ENCODE peak calls at places on chromosomes 2 and 18, in ten cellular contexts. One of them, this sample, is unnamed.

GRCh38 chr2:221428896-221429295 is 143.2 kb downstream of the EPHA4 start:
- DNase-seq in stomach: no peak
- DNase-seq in WERI-Rb-1: no peak
- DNase-seq in keratinocyte: no peak
- DNase-seq in adrenal gland: no peak
- DNase-seq in right lobe of liver: no peak
- DNase-seq in breast epithelium: no peak
- DNase-seq in CD4-positive, CD25-positive, alpha-beta regulatory T cell: no peak
- DNase-seq in right atrium auricular region: no peak
- DNase-seq in psoas muscle: no peak
- DNase-seq in this sample: no peak

GRCh38 chr2:69453475-69454129 is 16.4 kb upstream of the NFU1 start:
- DNase-seq in stomach: no peak
- DNase-seq in WERI-Rb-1: peak; percentile 22
- DNase-seq in keratinocyte: no peak
- DNase-seq in adrenal gland: no peak
- DNase-seq in right lobe of liver: no peak
- DNase-seq in breast epithelium: no peak
- DNase-seq in CD4-positive, CD25-positive, alpha-beta regulatory T cell: no peak
- DNase-seq in right atrium auricular region: no peak
- DNase-seq in psoas muscle: no peak
- DNase-seq in this sample: no peak

GRCh38 chr2:100844514-100844913 is 24.6 kb downstream of the NPAS2 start:
- DNase-seq in stomach: no peak
- DNase-seq in WERI-Rb-1: no peak
- DNase-seq in keratinocyte: no peak
- DNase-seq in adrenal gland: no peak
- DNase-seq in right lobe of liver: no peak
- DNase-seq in breast epithelium: no peak
- DNase-seq in CD4-positive, CD25-positive, alpha-beta regulatory T cell: no peak
- DNase-seq in right atrium auricular region: no peak
- DNase-seq in psoas muscle: no peak
- DNase-seq in this sample: no peak

GRCh38 chr2:51717318-51717717 is 685.4 kb upstream of the NRXN1 start:
- DNase-seq in stomach: no peak
- DNase-seq in WERI-Rb-1: no peak
- DNase-seq in keratinocyte: no peak
- DNase-seq in adrenal gland: no peak
- DNase-seq in right lobe of liver: no peak
- DNase-seq in breast epithelium: no peak
- DNase-seq in CD4-positive, CD25-positive, alpha-beta regulatory T cell: no peak
- DNase-seq in right atrium auricular region: no peak
- DNase-seq in psoas muscle: no peak
- DNase-seq in this sample: no peak

GRCh38 chr2:79260848-79261247 is 101.3 kb upstream of the REG3A start:
- DNase-seq in stomach: no peak
- DNase-seq in WERI-Rb-1: no peak
- DNase-seq in keratinocyte: no peak
- DNase-seq in adrenal gland: no peak
- DNase-seq in right lobe of liver: no peak
- DNase-seq in breast epithelium: no peak
- DNase-seq in CD4-positive, CD25-positive, alpha-beta regulatory T cell: no peak
- DNase-seq in right atrium auricular region: no peak
- DNase-seq in psoas muscle: no peak
- DNase-seq in this sample: no peak

GRCh38 chr18:49258938-49259337 is 201.5 kb downstream of the DYM start:
- DNase-seq in stomach: no peak
- DNase-seq in WERI-Rb-1: no peak
- DNase-seq in keratinocyte: no peak
- DNase-seq in adrenal gland: no peak
- DNase-seq in right lobe of liver: no peak
- DNase-seq in breast epithelium: no peak
- DNase-seq in CD4-positive, CD25-positive, alpha-beta regulatory T cell: no peak
- DNase-seq in right atrium auricular region: no peak
- DNase-seq in psoas muscle: no peak
- DNase-seq in this sample: no peak

GRCh38 chr2:216516730-216517350 is 18.2 kb downstream of the RPL37A start:
- DNase-seq in stomach: no peak
- DNase-seq in WERI-Rb-1: no peak
- DNase-seq in keratinocyte: no peak
- DNase-seq in adrenal gland: no peak
- DNase-seq in right lobe of liver: no peak
- DNase-seq in breast epithelium: no peak
- DNase-seq in CD4-positive, CD25-positive, alpha-beta regulatory T cell: no peak
- DNase-seq in right atrium auricular region: no peak
- DNase-seq in psoas muscle: no peak
- DNase-seq in this sample: peak; percentile 76

GRCh38 chr2:121648206-121648605 is 1.1 kb downstream of the CLASP1 start:
- DNase-seq in stomach: no peak
- DNase-seq in WERI-Rb-1: no peak
- DNase-seq in keratinocyte: no peak
- DNase-seq in adrenal gland: no peak
- DNase-seq in right lobe of liver: no peak
- DNase-seq in breast epithelium: no peak
- DNase-seq in CD4-positive, CD25-positive, alpha-beta regulatory T cell: no peak
- DNase-seq in right atrium auricular region: no peak
- DNase-seq in psoas muscle: no peak
- DNase-seq in this sample: peak; percentile 63

GRCh38 chr2:52416340-52416739 is 1351.3 kb upstream of the CHAC2 start:
- DNase-seq in stomach: no peak
- DNase-seq in WERI-Rb-1: no peak
- DNase-seq in keratinocyte: no peak
- DNase-seq in adrenal gland: no peak
- DNase-seq in right lobe of liver: no peak
- DNase-seq in breast epithelium: no peak
- DNase-seq in CD4-positive, CD25-positive, alpha-beta regulatory T cell: no peak
- DNase-seq in right atrium auricular region: no peak
- DNase-seq in psoas muscle: no peak
- DNase-seq in this sample: no peak

GRCh38 chr2:44843086-44843485 is 98.4 kb upstream of the SIX3 start:
- DNase-seq in stomach: no peak
- DNase-seq in WERI-Rb-1: peak; percentile 90
- DNase-seq in keratinocyte: no peak
- DNase-seq in adrenal gland: no peak
- DNase-seq in right lobe of liver: no peak
- DNase-seq in breast epithelium: no peak
- DNase-seq in CD4-positive, CD25-positive, alpha-beta regulatory T cell: no peak
- DNase-seq in right atrium auricular region: no peak
- DNase-seq in psoas muscle: no peak
- DNase-seq in this sample: no peak

GRCh38 chr18:79513381-79514081 is 117.8 kb downstream of the NFATC1 start:
- DNase-seq in stomach: peak; percentile 18
- DNase-seq in WERI-Rb-1: peak; percentile 4
- DNase-seq in keratinocyte: no peak
- DNase-seq in adrenal gland: peak; percentile 4
- DNase-seq in right lobe of liver: no peak
- DNase-seq in breast epithelium: peak; percentile 13
- DNase-seq in CD4-positive, CD25-positive, alpha-beta regulatory T cell: no peak
- DNase-seq in right atrium auricular region: peak; percentile 51
- DNase-seq in psoas muscle: no peak
- DNase-seq in this sample: no peak

GRCh38 chr2:13308989-13309388 is 592.3 kb downstream of the TRIB2 start:
- DNase-seq in stomach: no peak
- DNase-seq in WERI-Rb-1: no peak
- DNase-seq in keratinocyte: no peak
- DNase-seq in adrenal gland: no peak
- DNase-seq in right lobe of liver: no peak
- DNase-seq in breast epithelium: no peak
- DNase-seq in CD4-positive, CD25-positive, alpha-beta regulatory T cell: no peak
- DNase-seq in right atrium auricular region: no peak
- DNase-seq in psoas muscle: no peak
- DNase-seq in this sample: no peak

GRCh38 chr18:49048361-49048760 is 97.6 kb upstream of the SMAD7 start:
- DNase-seq in stomach: no peak
- DNase-seq in WERI-Rb-1: no peak
- DNase-seq in keratinocyte: no peak
- DNase-seq in adrenal gland: no peak
- DNase-seq in right lobe of liver: no peak
- DNase-seq in breast epithelium: no peak
- DNase-seq in CD4-positive, CD25-positive, alpha-beta regulatory T cell: no peak
- DNase-seq in right atrium auricular region: no peak
- DNase-seq in psoas muscle: no peak
- DNase-seq in this sample: no peak

GRCh38 chr2:14072338-14072737 is 560.2 kb upstream of the LRATD1 start:
- DNase-seq in stomach: no peak
- DNase-seq in WERI-Rb-1: no peak
- DNase-seq in keratinocyte: no peak
- DNase-seq in adrenal gland: no peak
- DNase-seq in right lobe of liver: no peak
- DNase-seq in breast epithelium: no peak
- DNase-seq in CD4-positive, CD25-positive, alpha-beta regulatory T cell: no peak
- DNase-seq in right atrium auricular region: no peak
- DNase-seq in psoas muscle: no peak
- DNase-seq in this sample: no peak

GRCh38 chr2:62657752-62658151 is 47.8 kb upstream of the EHBP1 start:
- DNase-seq in stomach: no peak
- DNase-seq in WERI-Rb-1: no peak
- DNase-seq in keratinocyte: no peak
- DNase-seq in adrenal gland: no peak
- DNase-seq in right lobe of liver: no peak
- DNase-seq in breast epithelium: no peak
- DNase-seq in CD4-positive, CD25-positive, alpha-beta regulatory T cell: no peak
- DNase-seq in right atrium auricular region: no peak
- DNase-seq in psoas muscle: no peak
- DNase-seq in this sample: no peak

GRCh38 chr2:103401621-103402020 is 639.8 kb downstream of the TMEM182 start:
- DNase-seq in stomach: no peak
- DNase-seq in WERI-Rb-1: no peak
- DNase-seq in keratinocyte: no peak
- DNase-seq in adrenal gland: peak; percentile 9
- DNase-seq in right lobe of liver: peak; percentile 35
- DNase-seq in breast epithelium: no peak
- DNase-seq in CD4-positive, CD25-positive, alpha-beta regulatory T cell: no peak
- DNase-seq in right atrium auricular region: peak; percentile 59
- DNase-seq in psoas muscle: no peak
- DNase-seq in this sample: no peak

GRCh38 chr2:106944220-106944619 is 58.3 kb upstream of the ST6GAL2 start:
- DNase-seq in stomach: no peak
- DNase-seq in WERI-Rb-1: no peak
- DNase-seq in keratinocyte: no peak
- DNase-seq in adrenal gland: no peak
- DNase-seq in right lobe of liver: no peak
- DNase-seq in breast epithelium: no peak
- DNase-seq in CD4-positive, CD25-positive, alpha-beta regulatory T cell: no peak
- DNase-seq in right atrium auricular region: no peak
- DNase-seq in psoas muscle: no peak
- DNase-seq in this sample: no peak

GRCh38 chr2:231411237-231411636 is 15.7 kb downstream of the B3GNT7 start:
- DNase-seq in stomach: no peak
- DNase-seq in WERI-Rb-1: no peak
- DNase-seq in keratinocyte: no peak
- DNase-seq in adrenal gland: no peak
- DNase-seq in right lobe of liver: no peak
- DNase-seq in breast epithelium: no peak
- DNase-seq in CD4-positive, CD25-positive, alpha-beta regulatory T cell: no peak
- DNase-seq in right atrium auricular region: no peak
- DNase-seq in psoas muscle: no peak
- DNase-seq in this sample: no peak
- H3K4me3 ChIP-seq in stomach: no peak overlapping the region
- H3K4me3 ChIP-seq in WERI-Rb-1: no peak overlapping the region
- H3K4me3 ChIP-seq in keratinocyte: no peak overlapping the region
- H3K4me3 ChIP-seq in adrenal gland: no peak overlapping the region
- H3K4me3 ChIP-seq in right lobe of liver: no peak overlapping the region
- H3K4me3 ChIP-seq in breast epithelium: no peak overlapping the region
- H3K4me3 ChIP-seq in CD4-positive, CD25-positive, alpha-beta regulatory T cell: no peak overlapping the region
- H3K4me3 ChIP-seq in right atrium auricular region: no peak overlapping the region
- H3K4me3 ChIP-seq in psoas muscle: no peak overlapping the region
- H3K4me3 ChIP-seq in this sample: no peak overlapping the region

GRCh38 chr2:64105676-64106461 is 38.4 kb downstream of the PELI1 start:
- DNase-seq in stomach: no peak
- DNase-seq in WERI-Rb-1: no peak
- DNase-seq in keratinocyte: no peak
- DNase-seq in adrenal gland: no peak
- DNase-seq in right lobe of liver: no peak
- DNase-seq in breast epithelium: no peak
- DNase-seq in CD4-positive, CD25-positive, alpha-beta regulatory T cell: no peak
- DNase-seq in right atrium auricular region: no peak
- DNase-seq in psoas muscle: no peak
- DNase-seq in this sample: no peak
- H3K36me3 ChIP-seq in stomach: peaks cover 14% of the 10 kb centered on the region
- H3K36me3 ChIP-seq in WERI-Rb-1: peaks cover 3% of the 10 kb centered on the region
- H3K36me3 ChIP-seq in keratinocyte: peaks cover 9% of the 10 kb centered on the region
- H3K36me3 ChIP-seq in adrenal gland: peaks cover 10% of the 10 kb centered on the region
- H3K36me3 ChIP-seq in right lobe of liver: no peaks in the 10 kb centered on the region
- H3K36me3 ChIP-seq in breast epithelium: no peaks in the 10 kb centered on the region
- H3K36me3 ChIP-seq in CD4-positive, CD25-positive, alpha-beta regulatory T cell: peaks cover 38% of the 10 kb centered on the region
- H3K36me3 ChIP-seq in right atrium auricular region: peaks cover 8% of the 10 kb centered on the region
- H3K36me3 ChIP-seq in psoas muscle: no peaks in the 10 kb centered on the region
- H3K36me3 ChIP-seq in this sample: peaks cover 40% of the 10 kb centered on the region

GRCh38 chr2:174342600-174343342 is 8.0 kb downstream of the SP9 start:
- DNase-seq in stomach: no peak
- DNase-seq in WERI-Rb-1: no peak
- DNase-seq in keratinocyte: no peak
- DNase-seq in adrenal gland: no peak
- DNase-seq in right lobe of liver: no peak
- DNase-seq in breast epithelium: no peak
- DNase-seq in CD4-positive, CD25-positive, alpha-beta regulatory T cell: no peak
- DNase-seq in right atrium auricular region: no peak
- DNase-seq in psoas muscle: no peak
- DNase-seq in this sample: peak; percentile 71
- H3K4me3 ChIP-seq in stomach: peak overlapping the region; percentile 37
- H3K4me3 ChIP-seq in WERI-Rb-1: peak overlapping the region; percentile 70
- H3K4me3 ChIP-seq in keratinocyte: no peak overlapping the region
- H3K4me3 ChIP-seq in adrenal gland: no peak overlapping the region
- H3K4me3 ChIP-seq in right lobe of liver: no peak overlapping the region
- H3K4me3 ChIP-seq in breast epithelium: peak overlapping the region; percentile 48
- H3K4me3 ChIP-seq in CD4-positive, CD25-positive, alpha-beta regulatory T cell: peak overlapping the region; percentile 30
- H3K4me3 ChIP-seq in right atrium auricular region: no peak overlapping the region
- H3K4me3 ChIP-seq in psoas muscle: peak overlapping the region; percentile 47
- H3K4me3 ChIP-seq in this sample: peak overlapping the region; percentile 67

GRCh38 chr2:99325384-99325783 is 10.7 kb downstream of the TXNDC9 start:
- DNase-seq in stomach: no peak
- DNase-seq in WERI-Rb-1: no peak
- DNase-seq in keratinocyte: no peak
- DNase-seq in adrenal gland: no peak
- DNase-seq in right lobe of liver: no peak
- DNase-seq in breast epithelium: no peak
- DNase-seq in CD4-positive, CD25-positive, alpha-beta regulatory T cell: no peak
- DNase-seq in right atrium auricular region: no peak
- DNase-seq in psoas muscle: no peak
- DNase-seq in this sample: no peak
- H3K36me3 ChIP-seq in stomach: peaks cover 100% of the 10 kb centered on the region
- H3K36me3 ChIP-seq in WERI-Rb-1: peaks cover 80% of the 10 kb centered on the region
- H3K36me3 ChIP-seq in keratinocyte: peaks cover 30% of the 10 kb centered on the region
- H3K36me3 ChIP-seq in adrenal gland: peaks cover 91% of the 10 kb centered on the region
- H3K36me3 ChIP-seq in right lobe of liver: peaks cover 8% of the 10 kb centered on the region
- H3K36me3 ChIP-seq in breast epithelium: no peaks in the 10 kb centered on the region
- H3K36me3 ChIP-seq in CD4-positive, CD25-positive, alpha-beta regulatory T cell: peaks cover 84% of the 10 kb centered on the region
- H3K36me3 ChIP-seq in right atrium auricular region: peaks cover 86% of the 10 kb centered on the region
- H3K36me3 ChIP-seq in psoas muscle: peaks cover 7% of the 10 kb centered on the region
- H3K36me3 ChIP-seq in this sample: peaks cover 70% of the 10 kb centered on the region